ENCODE peak calls at places on chromosomes 2 and 18, in six cellular contexts. One of them, this sample, is unnamed.

GRCh38 chr2:88059979-88060906 is 4.7 kb upstream of the KRCC1 start:
- DNase-seq in PC-9: peak
- DNase-seq in LNCaP clone FGC: peak
- DNase-seq in keratinocyte: no peak
- DNase-seq in AG10803: peak
- DNase-seq in retinal pigment epithelial cell: no peak
- DNase-seq in this sample: no peak

GRCh38 chr2:128268611-128269357 is 49.9 kb downstream of the HS6ST1 start:
- DNase-seq in PC-9: no peak
- DNase-seq in LNCaP clone FGC: no peak
- DNase-seq in keratinocyte: no peak
- DNase-seq in AG10803: no peak
- DNase-seq in retinal pigment epithelial cell: no peak
- DNase-seq in this sample: no peak

GRCh38 chr18:35507623-35508022 is 9.9 kb upstream of the INO80C start:
- DNase-seq in PC-9: peak
- DNase-seq in LNCaP clone FGC: peak
- DNase-seq in keratinocyte: no peak
- DNase-seq in AG10803: no peak
- DNase-seq in retinal pigment epithelial cell: no peak
- DNase-seq in this sample: no peak

GRCh38 chr18:77101410-77102245 is 31.0 kb downstream of the MBP start:
- DNase-seq in PC-9: peak
- DNase-seq in LNCaP clone FGC: no peak
- DNase-seq in keratinocyte: peak
- DNase-seq in AG10803: peak
- DNase-seq in retinal pigment epithelial cell: peak
- DNase-seq in this sample: peak

GRCh38 chr18:48627216-48627615 is 88.4 kb downstream of the CTIF start:
- DNase-seq in PC-9: no peak
- DNase-seq in LNCaP clone FGC: no peak
- DNase-seq in keratinocyte: no peak
- DNase-seq in AG10803: peak
- DNase-seq in retinal pigment epithelial cell: no peak
- DNase-seq in this sample: no peak

GRCh38 chr2:78749648-78750047 is 275.9 kb upstream of the REG3G start:
- DNase-seq in PC-9: no peak
- DNase-seq in LNCaP clone FGC: no peak
- DNase-seq in keratinocyte: no peak
- DNase-seq in AG10803: no peak
- DNase-seq in retinal pigment epithelial cell: no peak
- DNase-seq in this sample: no peak

GRCh38 chr2:97751752-97752151 is 38.4 kb downstream of the ZAP70 start:
- DNase-seq in PC-9: peak
- DNase-seq in LNCaP clone FGC: no peak
- DNase-seq in keratinocyte: no peak
- DNase-seq in AG10803: peak
- DNase-seq in retinal pigment epithelial cell: peak
- DNase-seq in this sample: no peak

GRCh38 chr2:163736433-163737168 is 793 bp upstream of the FIGN start:
- DNase-seq in PC-9: peak
- DNase-seq in LNCaP clone FGC: no peak
- DNase-seq in keratinocyte: no peak
- DNase-seq in AG10803: no peak
- DNase-seq in retinal pigment epithelial cell: no peak
- DNase-seq in this sample: no peak

GRCh38 chr2:37282746-37283145 is 41.9 kb downstream of the PRKD3 start:
- DNase-seq in PC-9: no peak
- DNase-seq in LNCaP clone FGC: no peak
- DNase-seq in keratinocyte: no peak
- DNase-seq in AG10803: peak
- DNase-seq in retinal pigment epithelial cell: peak
- DNase-seq in this sample: no peak

GRCh38 chr2:63764630-63765029 is 77.1 kb upstream of the UGP2 start:
- DNase-seq in PC-9: no peak
- DNase-seq in LNCaP clone FGC: no peak
- DNase-seq in keratinocyte: no peak
- DNase-seq in AG10803: peak
- DNase-seq in retinal pigment epithelial cell: no peak
- DNase-seq in this sample: no peak

GRCh38 chr2:214899751-214900150 is 90.3 kb upstream of the BARD1 start:
- DNase-seq in PC-9: no peak
- DNase-seq in LNCaP clone FGC: no peak
- DNase-seq in keratinocyte: no peak
- DNase-seq in AG10803: no peak
- DNase-seq in retinal pigment epithelial cell: no peak
- DNase-seq in this sample: no peak

GRCh38 chr2:156177654-156178053 is 154.9 kb downstream of the NR4A2 start:
- DNase-seq in PC-9: no peak
- DNase-seq in LNCaP clone FGC: no peak
- DNase-seq in keratinocyte: no peak
- DNase-seq in AG10803: no peak
- DNase-seq in retinal pigment epithelial cell: no peak
- DNase-seq in this sample: no peak

DNA sequence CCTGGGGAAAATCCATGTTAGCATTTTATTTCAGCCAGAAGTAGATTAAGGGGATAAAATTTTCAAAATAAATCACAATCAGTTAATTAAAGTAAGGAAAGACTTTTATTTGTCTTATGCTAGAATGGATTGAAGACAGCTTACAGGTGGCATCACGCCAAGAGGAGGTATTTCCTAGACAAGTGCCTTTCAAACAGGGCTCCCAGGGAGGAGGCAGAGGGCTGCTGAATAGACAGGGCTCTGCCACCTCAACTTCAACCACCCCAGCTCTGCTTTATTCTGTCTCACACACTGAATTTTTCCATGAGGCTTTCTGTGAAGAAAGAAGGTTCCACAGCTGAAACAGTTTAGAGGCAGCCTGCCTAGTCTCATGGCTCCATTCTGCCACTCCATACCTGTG is 12.1 kb downstream of the CCDC68 start:
- DNase-seq in PC-9: no peak
- DNase-seq in LNCaP clone FGC: peak
- DNase-seq in keratinocyte: no peak
- DNase-seq in AG10803: no peak
- DNase-seq in retinal pigment epithelial cell: no peak
- DNase-seq in this sample: no peak
- TF ChIP-seq CTCF in PC-9: no peak
- TF ChIP-seq CTCF in LNCaP clone FGC: no peak
- TF ChIP-seq CTCF in keratinocyte: no peak
- TF ChIP-seq CTCF in AG10803: no peak
- TF ChIP-seq CTCF in retinal pigment epithelial cell: no peak
- TF ChIP-seq CTCF in this sample: no peak

DNA sequence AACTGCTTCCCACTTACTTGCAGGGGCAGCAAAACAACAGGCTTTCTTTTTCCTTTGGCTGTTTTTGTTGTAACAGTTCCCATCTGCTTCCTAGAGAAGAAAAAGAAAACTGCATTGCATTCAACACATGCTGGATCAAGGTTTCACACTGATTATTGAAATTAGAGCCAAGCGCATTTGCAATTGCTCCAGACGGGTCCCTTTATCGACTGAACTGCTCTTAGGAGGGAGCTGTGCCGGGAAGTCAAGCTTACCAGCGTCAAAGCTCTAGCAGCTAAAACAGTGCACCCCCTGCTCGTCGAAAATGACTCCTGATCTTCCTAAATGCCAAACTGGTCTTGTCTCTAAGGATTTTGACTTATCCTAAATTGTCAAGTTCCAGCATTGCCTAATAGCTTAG is 164.0 kb upstream of the SESTD1 start:
- DNase-seq in PC-9: no peak
- DNase-seq in LNCaP clone FGC: no peak
- DNase-seq in keratinocyte: no peak
- DNase-seq in AG10803: peak
- DNase-seq in retinal pigment epithelial cell: no peak
- DNase-seq in this sample: no peak
- H3K4me3 ChIP-seq in PC-9: no peak
- H3K4me3 ChIP-seq in LNCaP clone FGC: no peak
- H3K4me3 ChIP-seq in keratinocyte: no peak
- H3K4me3 ChIP-seq in AG10803: no peak
- H3K4me3 ChIP-seq in retinal pigment epithelial cell: no peak
- H3K4me3 ChIP-seq in this sample: no peak

DNA sequence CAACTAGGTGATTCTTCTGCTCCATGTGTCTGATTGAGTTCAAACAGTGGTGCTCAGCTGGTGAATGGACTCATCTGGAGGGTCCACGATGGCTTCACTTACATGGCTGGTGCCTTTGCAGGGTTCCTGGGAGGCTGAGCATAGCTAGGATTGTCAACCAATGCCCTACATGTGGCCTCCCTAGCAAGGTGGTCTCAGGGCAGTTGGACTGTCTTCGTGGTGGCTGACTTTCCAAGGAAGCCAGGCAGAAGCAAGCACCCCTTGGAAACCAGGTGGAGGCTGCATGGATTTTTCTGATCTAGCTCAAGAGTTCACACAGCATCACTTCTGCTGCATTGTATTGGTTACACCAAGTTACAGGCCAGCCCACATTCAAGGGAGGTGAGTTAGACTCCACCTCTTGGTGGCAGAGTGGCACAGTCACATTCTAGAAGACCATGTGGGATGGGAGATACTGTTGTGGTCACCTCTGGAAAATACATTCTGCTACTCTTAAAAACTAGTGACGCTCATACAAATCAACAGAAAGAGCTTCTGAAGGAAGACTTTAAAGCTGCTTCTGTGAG is 6.9 kb downstream of the IL1R2 start:
- DNase-seq in PC-9: no peak
- DNase-seq in LNCaP clone FGC: no peak
- DNase-seq in keratinocyte: no peak
- DNase-seq in AG10803: no peak
- DNase-seq in retinal pigment epithelial cell: no peak
- DNase-seq in this sample: no peak
- TF ChIP-seq CTCF in PC-9: no peak
- TF ChIP-seq CTCF in LNCaP clone FGC: no peak
- TF ChIP-seq CTCF in keratinocyte: peak
- TF ChIP-seq CTCF in AG10803: no peak
- TF ChIP-seq CTCF in retinal pigment epithelial cell: no peak
- TF ChIP-seq CTCF in this sample: peak

GRCh38 chr2:27077231-27077630 is 1.2 kb upstream of the EMILIN1 start:
- DNase-seq in PC-9: no peak
- DNase-seq in LNCaP clone FGC: no peak
- DNase-seq in keratinocyte: no peak
- DNase-seq in AG10803: no peak
- DNase-seq in retinal pigment epithelial cell: no peak
- DNase-seq in this sample: no peak

GRCh38 chr2:27080603-27080938 is 2.2 kb downstream of the EMILIN1 start:
- DNase-seq in PC-9: no peak
- DNase-seq in LNCaP clone FGC: no peak
- DNase-seq in keratinocyte: no peak
- DNase-seq in AG10803: no peak
- DNase-seq in retinal pigment epithelial cell: no peak
- DNase-seq in this sample: no peak

GRCh38 chr2:27080140-27080469 is 1.7 kb downstream of the EMILIN1 start:
- DNase-seq in PC-9: no peak
- DNase-seq in LNCaP clone FGC: no peak
- DNase-seq in keratinocyte: no peak
- DNase-seq in AG10803: no peak
- DNase-seq in retinal pigment epithelial cell: no peak
- DNase-seq in this sample: no peak

GRCh38 chr2:27078267-27079194 is at the start of gene EMILIN1:
- DNase-seq in PC-9: no peak
- DNase-seq in LNCaP clone FGC: no peak
- DNase-seq in keratinocyte: no peak
- DNase-seq in AG10803: peak
- DNase-seq in retinal pigment epithelial cell: no peak
- DNase-seq in this sample: no peak

DNA sequence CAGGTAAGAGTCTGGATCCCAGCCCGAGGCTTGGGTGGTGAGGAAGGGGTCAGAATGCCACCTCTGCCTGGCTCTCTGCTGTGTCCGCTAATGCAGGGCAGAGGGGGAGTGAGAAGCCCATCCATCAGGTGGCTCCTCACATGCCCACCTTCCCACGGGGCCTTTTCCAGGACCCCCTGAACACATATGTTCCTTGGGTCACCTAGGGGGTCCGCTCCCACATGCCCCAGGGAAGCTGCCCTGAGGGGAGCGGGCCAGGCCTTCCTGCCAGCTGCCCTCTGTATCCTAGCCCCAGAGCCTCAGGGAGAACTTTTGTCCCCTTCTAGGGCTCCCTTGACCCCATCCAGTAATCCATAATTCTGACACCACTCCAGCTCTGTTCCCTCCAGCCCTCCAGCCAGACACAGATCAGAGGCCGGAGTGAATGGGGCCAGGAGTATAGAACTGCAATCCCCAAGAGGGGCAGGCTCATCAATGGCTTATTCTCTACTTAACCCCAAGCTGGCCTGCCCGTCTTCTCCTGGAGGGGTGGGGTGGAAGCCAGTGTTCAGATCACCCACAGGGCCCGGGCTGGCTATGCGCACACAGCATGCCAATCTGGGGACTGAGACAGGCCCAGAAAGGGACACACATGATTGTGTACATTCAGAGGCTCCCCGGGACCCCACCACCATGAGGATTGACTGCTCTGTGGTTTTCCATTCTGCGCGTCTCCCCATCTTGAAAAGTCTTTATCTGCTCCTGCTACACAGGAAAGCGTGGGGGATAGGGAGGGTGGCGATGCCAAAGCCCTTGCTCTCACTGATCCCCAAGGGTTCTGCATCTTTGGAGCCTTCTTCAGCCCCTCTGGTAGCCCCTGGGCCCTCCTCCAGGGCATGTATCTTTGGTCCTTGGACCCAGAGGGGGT is 1.1 kb downstream of the EMILIN1 start:
- DNase-seq in PC-9: no peak
- DNase-seq in LNCaP clone FGC: no peak
- DNase-seq in keratinocyte: no peak
- DNase-seq in AG10803: no peak
- DNase-seq in retinal pigment epithelial cell: no peak
- DNase-seq in this sample: no peak
- H3K4me3 ChIP-seq in PC-9: no peak
- H3K4me3 ChIP-seq in LNCaP clone FGC: no peak
- H3K4me3 ChIP-seq in keratinocyte: no peak
- H3K4me3 ChIP-seq in AG10803: peak
- H3K4me3 ChIP-seq in retinal pigment epithelial cell: no peak
- H3K4me3 ChIP-seq in this sample: no peak

GRCh38 chr2:143574069-143574468 is 444.9 kb downstream of the ARHGAP15 start:
- DNase-seq in PC-9: no peak
- DNase-seq in LNCaP clone FGC: no peak
- DNase-seq in keratinocyte: no peak
- DNase-seq in AG10803: no peak
- DNase-seq in retinal pigment epithelial cell: no peak
- DNase-seq in this sample: no peak
- TF ChIP-seq CTCF in PC-9: no peak
- TF ChIP-seq CTCF in LNCaP clone FGC: no peak
- TF ChIP-seq CTCF in keratinocyte: no peak
- TF ChIP-seq CTCF in AG10803: peak
- TF ChIP-seq CTCF in retinal pigment epithelial cell: peak
- TF ChIP-seq CTCF in this sample: peak

DNA sequence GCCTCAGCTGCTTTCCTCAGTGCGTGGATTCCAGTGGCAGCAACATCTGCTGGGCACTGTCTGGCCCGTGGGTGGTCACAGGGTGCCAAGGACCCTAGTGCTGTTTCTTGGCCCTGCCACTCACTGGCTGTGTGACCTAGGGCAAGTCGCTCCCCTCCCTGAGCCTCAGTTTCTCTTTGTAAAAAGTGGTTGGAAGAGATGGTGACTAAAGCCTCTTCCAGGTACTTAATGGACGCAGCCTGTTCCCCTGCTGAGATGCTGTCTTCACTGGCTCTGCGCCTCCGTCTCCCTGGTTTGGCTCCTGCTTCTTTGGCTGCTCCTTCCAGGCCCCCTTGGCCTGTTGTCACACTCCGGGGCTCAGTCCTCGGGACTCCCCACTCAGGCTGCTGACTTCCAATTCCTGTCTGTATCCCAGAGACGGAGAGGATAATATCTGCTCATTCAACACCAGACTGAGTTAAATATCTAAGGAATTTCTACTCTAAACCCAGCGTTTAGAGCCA is 42.3 kb downstream of the ATOH8 start:
- DNase-seq in PC-9: no peak
- DNase-seq in LNCaP clone FGC: no peak
- DNase-seq in keratinocyte: no peak
- DNase-seq in AG10803: no peak
- DNase-seq in retinal pigment epithelial cell: no peak
- DNase-seq in this sample: no peak
- H3K4me3 ChIP-seq in PC-9: no peak
- H3K4me3 ChIP-seq in LNCaP clone FGC: no peak
- H3K4me3 ChIP-seq in keratinocyte: no peak
- H3K4me3 ChIP-seq in AG10803: no peak
- H3K4me3 ChIP-seq in retinal pigment epithelial cell: no peak
- H3K4me3 ChIP-seq in this sample: no peak